ENCODE peak calls at places on chromosomes 13 and 19, in four cellular contexts. W, L, I and N are unnamed samples.
A peak's percentile ranks its signal among the peaks of the same experiment; 100 is the strongest.

GRCh38 chr19:6811906-6812305 is 39.4 kb downstream of the VAV1 start:
- DNase-seq in L (peak; percentile 36), W (no peak), I (no peak), N (no peak)

GRCh38 chr19:50505856-50506611 is 5.0 kb downstream of the JOSD2 start:
- DNase-seq in W (no peak), L (no peak), I (no peak), N (no peak)

GRCh38 chr13:31236211-31236786 is 36.5 kb downstream of the B3GLCT start:
- DNase-seq in L (peak; percentile 34), W (no peak), I (no peak), N (no peak)

GRCh38 chr13:99516153-99516929 is 15.1 kb downstream of the TM9SF2 start:
- DNase-seq in L (no peak), W (no peak), I (no peak), N (no peak)

GRCh38 chr13:113028336-113029060 is 59.5 kb downstream of the MCF2L start:
- DNase-seq in W (no peak), L (no peak), I (no peak), N (no peak)

GRCh38 chr19:13461536-13461935 is 44.7 kb downstream of the CACNA1A start:
- DNase-seq in I (no peak), W (no peak), L (no peak), N (no peak)

GRCh38 chr19:5434970-5435641 is 20.1 kb upstream of the ZNRF4 start:
- DNase-seq in L (no peak), I (no peak), W (peak; percentile 18), N (peak; percentile 14)

GRCh38 chr19:12293771-12294307 is 844 bp downstream of the ZNF44 start:
- DNase-seq in W (peak; percentile 25), I (peak; percentile 70), L (peak; percentile 87), N (peak; percentile 16)

GRCh38 chr13:38951525-38952313 is 38.9 kb downstream of the STOML3 start:
- DNase-seq in W (no peak), L (no peak), I (no peak), N (no peak)

GRCh38 chr19:51695702-51696315 is 2.7 kb downstream of the SPACA6 start:
- DNase-seq in I (no peak), L (no peak), W (no peak), N (no peak)

GRCh38 chr13:81408647-81409046 is 1067.7 kb upstream of the SPRY2 start:
- DNase-seq in L (no peak), W (no peak), I (no peak), N (no peak)

GRCh38 chr19:47661161-47661560 is 52.1 kb upstream of the EHD2 start:
- DNase-seq in L (no peak), W (no peak), I (no peak), N (no peak)

GRCh38 chr19:54729416-54730188 is 5.4 kb downstream of the KIR3DL3 start:
- DNase-seq in L (no peak), W (no peak), I (no peak), N (no peak)